ENCODE peak calls at places on chromosomes 12 and 14, in eight cellular contexts. S is brain microvascular endothelial cell, P is heart left ventricle, F is upper lobe of left lung, Z is bronchial epithelial cell, E is upper lobe of right lung, R is H1, G is fibroblast of lung. B is an unnamed sample.

GRCh38 chr14:23183076-23183475 is 384 bp downstream of the SLC7A8 start:
- DNase-seq in G (no peak), P (no peak), R (no peak), E (no peak), F (no peak), S (no peak), Z (no peak), B (no peak)

GRCh38 chr14:97426776-97427175 is 629.6 kb downstream of the VRK1 start:
- DNase-seq in G (no peak), S (no peak), E (no peak), R (no peak), Z (no peak), F (no peak), P (no peak), B (no peak)

GRCh38 chr14:104223101-104223809 is 84.9 kb downstream of the KIF26A start:
- DNase-seq in R (no peak), E (no peak), F (peak; percentile 36), S (no peak), P (peak; percentile 56), G (no peak), Z (no peak), B (no peak)

GRCh38 chr12:56120158-56120846 is 2.2 kb downstream of the ZC3H10 start:
- DNase-seq in E (no peak), Z (peak; percentile 75), R (no peak), F (no peak), P (no peak), G (peak; percentile 59), S (no peak), B (no peak)

GRCh38 chr12:80805106-80805505 is 88.4 kb downstream of the MYF5 start:
- DNase-seq in S (no peak), F (no peak), E (no peak), G (no peak), Z (peak; percentile 41), R (no peak), P (no peak), B (no peak)

GRCh38 chr14:95033851-95034622 is 123.3 kb downstream of the DICER1 start:
- DNase-seq in Z (no peak), P (no peak), E (peak; percentile 44), F (no peak), S (no peak), G (no peak), R (no peak), B (no peak)

GRCh38 chr12:65324551-65324950 is 46.1 kb downstream of the MSRB3 start:
- DNase-seq in Z (no peak), P (no peak), F (no peak), R (no peak), S (no peak), E (no peak), G (no peak), B (no peak)

GRCh38 chr12:91885851-91886250 is 259.8 kb downstream of the BTG1 start:
- DNase-seq in R (no peak), G (no peak), F (no peak), P (no peak), S (no peak), E (no peak), Z (peak; percentile 26), B (no peak)

GRCh38 chr14:106844608-106845285 is 1318.4 kb downstream of the TMEM121 start:
- DNase-seq in R (no peak), G (no peak), P (peak; percentile 85), S (no peak), E (peak; percentile 88), F (peak; percentile 91), Z (no peak), B (no peak)

GRCh38 chr14:94643316-94644101 is 31.3 kb downstream of the SERPINA3 start:
- DNase-seq in R (no peak), Z (no peak), G (no peak), E (no peak), P (no peak), F (no peak), S (no peak), B (no peak)

GRCh38 chr12:53410951-53411350 is 12.7 kb upstream of the AMHR2 start:
- DNase-seq in E (no peak), P (no peak), F (no peak), S (no peak), R (no peak), Z (no peak), G (no peak), B (no peak)

GRCh38 chr14:76267322-76268012 is 108.5 kb upstream of the ESRRB start:
- DNase-seq in R (no peak), P (peak; percentile 83), G (peak; percentile 28), Z (peak; percentile 12), F (peak; percentile 94), E (peak; percentile 84), S (peak; percentile 19), B (no peak)

GRCh38 chr12:52245962-52246577 is 13.0 kb downstream of the KRT7 start:
- DNase-seq in S (no peak), Z (no peak), G (no peak), R (no peak), P (peak; percentile 1), F (no peak), E (no peak), B (no peak)

GRCh38 chr14:67487937-67488893 is at the start of gene TMEM229B:
- DNase-seq in F (no peak), S (peak; percentile 5), G (no peak), P (peak; percentile 61), R (no peak), Z (no peak), E (peak; percentile 70), B (no peak)

GRCh38 chr12:9135903-9136310 is 20.2 kb upstream of the A2M start:
- DNase-seq in E (no peak), R (no peak), P (no peak), F (no peak), Z (no peak), S (no peak), G (no peak), B (no peak)

GRCh38 chr12:40344312-40344711 is 119.5 kb downstream of the LRRK2 start:
- DNase-seq in G (no peak), E (no peak), S (no peak), F (no peak), R (no peak), Z (no peak), P (no peak), B (no peak)

GRCh38 chr12:130818381-130819247 is 20.4 kb downstream of the STX2 start:
- DNase-seq in Z (peak; percentile 52), F (peak; percentile 97), G (peak; percentile 7), R (no peak), P (peak; percentile 85), S (no peak), E (peak; percentile 90), B (no peak)

GRCh38 chr12:76587428-76588178 is 28.0 kb upstream of the OSBPL8 start:
- DNase-seq in P (no peak), E (no peak), R (no peak), Z (no peak), S (no peak), G (no peak), F (no peak), B (peak; percentile 19)

GRCh38 chr12:120702629-120703028 is 7.6 kb upstream of the UNC119B start:
- DNase-seq in G (no peak), F (no peak), E (no peak), Z (no peak), R (no peak), P (no peak), S (no peak), B (no peak)

GRCh38 chr12:98894412-98895085 is 249.5 kb downstream of the APAF1 start:
- DNase-seq in R (no peak), E (no peak), S (no peak), F (peak; percentile 72), Z (no peak), G (no peak), P (peak; percentile 55), B (no peak)
- H3K4me3 ChIP-seq in R (peak overlapping the region; percentile 30), E (no peak overlapping the region), S (no peak overlapping the region), F (peak overlapping the region; percentile 19), Z (no peak overlapping the region), G (no peak overlapping the region), P (peak overlapping the region; percentile 34), B (no peak overlapping the region)

DNA sequence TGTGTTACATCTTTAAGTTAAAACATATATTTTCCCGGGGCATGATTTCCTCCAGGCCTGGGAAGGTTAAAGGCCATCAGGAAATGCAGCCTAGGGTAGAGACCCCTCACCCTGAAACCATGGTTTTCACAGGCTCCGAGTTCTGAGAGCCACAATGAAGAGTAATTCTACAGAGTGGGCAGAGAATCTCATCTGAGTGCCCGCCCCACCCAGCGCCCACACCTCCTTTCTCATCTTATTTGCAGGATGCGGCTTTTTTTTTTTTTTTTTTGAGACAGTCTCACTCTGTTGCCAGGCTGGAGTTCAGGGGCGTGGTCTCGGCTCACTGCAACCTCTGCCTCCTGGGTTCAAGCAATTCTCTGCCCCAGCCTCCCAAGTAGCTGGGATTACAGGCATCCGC is 170.7 kb downstream of the FOXN3 start:
- DNase-seq in Z (no peak), S (no peak), E (no peak), P (no peak), F (no peak), G (no peak), R (no peak), B (no peak)
- TF ChIP-seq CTCF in Z (no peak), S (no peak), E (no peak), P (no peak), F (no peak), G (no peak), R (no peak), B (no peak)

DNA sequence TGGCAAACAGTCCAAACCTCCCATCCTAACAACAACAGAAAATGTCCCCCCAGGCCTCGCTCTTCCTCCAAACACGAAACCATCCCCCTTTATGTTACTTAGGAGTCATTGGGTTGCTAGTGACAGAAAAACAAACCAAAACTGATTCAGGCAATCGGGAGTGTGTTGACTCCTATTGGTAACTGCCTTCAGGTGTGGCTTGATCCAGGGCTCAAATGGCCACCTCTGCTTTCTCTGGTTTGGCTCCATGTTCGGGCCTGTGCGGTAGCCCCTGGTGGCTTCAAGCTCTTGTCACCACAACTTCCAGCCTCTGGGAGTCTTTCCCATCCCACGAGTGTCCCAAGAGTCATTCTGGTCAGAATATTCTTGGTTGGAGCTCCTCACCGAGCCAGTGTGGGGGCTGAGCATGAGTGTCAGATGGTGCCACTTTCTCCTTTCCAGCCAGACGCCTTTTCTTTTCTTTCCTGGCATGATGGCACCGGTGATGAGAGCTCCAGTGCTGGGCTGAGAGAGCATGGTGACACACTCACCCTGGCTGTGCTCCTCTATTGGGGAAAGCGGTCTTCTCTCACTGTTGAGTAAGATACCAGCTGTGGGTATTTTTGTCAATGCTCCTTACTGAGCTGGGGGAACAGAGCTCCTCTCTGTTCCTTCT is 38.6 kb downstream of the NOC4L start:
- DNase-seq in G (no peak), P (no peak), F (no peak), Z (no peak), S (no peak), E (no peak), R (no peak), B (no peak)
- H3K27me3 ChIP-seq in G (peaks cover 5% of the 10 kb centered on the region), P (no peaks in the 10 kb centered on the region), F (no peaks in the 10 kb centered on the region), Z (no peaks in the 10 kb centered on the region), S (peaks cover 22% of the 10 kb centered on the region), E (no peaks in the 10 kb centered on the region), R (peaks cover 38% of the 10 kb centered on the region), B (peaks cover 17% of the 10 kb centered on the region)

DNA sequence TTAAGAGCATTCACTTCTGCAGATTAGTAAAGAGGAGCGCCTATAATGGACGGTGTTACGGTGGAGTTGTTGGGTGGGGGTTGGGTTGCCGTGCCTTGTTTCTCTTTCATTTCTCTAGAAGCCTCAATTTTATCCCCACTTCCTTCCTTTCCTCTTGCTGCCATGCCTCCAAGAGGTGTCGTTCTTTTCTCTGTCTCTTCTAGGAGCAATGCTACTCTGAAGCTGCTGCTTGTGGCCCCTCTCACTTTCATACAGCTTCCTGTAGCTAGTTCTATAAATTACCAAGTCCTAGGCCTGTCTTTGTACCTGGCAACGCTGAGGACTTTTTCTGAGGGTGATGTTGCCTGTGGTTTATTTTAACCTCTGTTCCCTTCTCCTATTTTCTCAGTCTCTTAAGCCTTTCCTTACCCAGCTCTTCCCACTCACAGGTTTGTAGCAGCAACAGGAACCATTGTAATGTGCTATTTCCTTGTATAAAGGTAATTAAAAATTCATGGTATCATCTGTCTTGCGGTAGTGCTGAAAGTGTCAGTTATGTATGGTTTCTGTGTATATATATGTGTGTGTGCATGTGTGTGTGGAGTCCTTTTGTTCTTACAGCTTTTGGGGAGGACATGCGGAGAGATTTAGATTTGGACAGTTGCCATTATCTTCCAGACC is 44.0 kb downstream of the DDHD1 start:
- DNase-seq in G (no peak), P (no peak), Z (no peak), S (no peak), E (no peak), R (no peak), F (no peak), B (no peak)
- H3K4me3 ChIP-seq in G (no peak overlapping the region), P (peak overlapping the region; percentile 43), Z (no peak overlapping the region), S (no peak overlapping the region), E (peak overlapping the region; percentile 32), R (no peak overlapping the region), F (peak overlapping the region; percentile 36), B (no peak overlapping the region)